ENCODE peak calls at places on chromosomes 4 and X, in nine cellular contexts. One of them, this sample, is unnamed.

GRCh38 chrX:7788334-7788733 is 54.6 kb upstream of the VCX start:
- DNase-seq in A549: no peak
- DNase-seq in sigmoid colon: no peak
- DNase-seq in thoracic aorta: no peak
- DNase-seq in ascending aorta: no peak
- DNase-seq in progenitor cell of endocrine pancreas: no peak
- DNase-seq in pancreas: no peak
- DNase-seq in cardiac fibroblast: no peak
- DNase-seq in choroid plexus epithelial cell: no peak
- DNase-seq in this sample: no peak

GRCh38 chrX:65871671-65872311 is 168.1 kb downstream of the VSIG4 start:
- DNase-seq in sigmoid colon: no peak
- DNase-seq in cardiac fibroblast: peak; percentile 1
- DNase-seq in thoracic aorta: no peak
- DNase-seq in pancreas: no peak
- DNase-seq in choroid plexus epithelial cell: no peak
- DNase-seq in ascending aorta: no peak
- DNase-seq in A549: peak; percentile 67
- DNase-seq in progenitor cell of endocrine pancreas: no peak
- DNase-seq in this sample: no peak

GRCh38 chrX:118554511-118554910 is 58.9 kb downstream of the DOCK11 start:
- DNase-seq in thoracic aorta: no peak
- DNase-seq in sigmoid colon: no peak
- DNase-seq in choroid plexus epithelial cell: no peak
- DNase-seq in cardiac fibroblast: no peak
- DNase-seq in A549: no peak
- DNase-seq in ascending aorta: no peak
- DNase-seq in progenitor cell of endocrine pancreas: no peak
- DNase-seq in pancreas: no peak
- DNase-seq in this sample: no peak

GRCh38 chrX:129823115-129823514 is 20.6 kb downstream of the ZDHHC9 start:
- DNase-seq in ascending aorta: no peak
- DNase-seq in A549: peak; percentile 58
- DNase-seq in pancreas: no peak
- DNase-seq in choroid plexus epithelial cell: peak; percentile 66
- DNase-seq in cardiac fibroblast: peak; percentile 61
- DNase-seq in sigmoid colon: no peak
- DNase-seq in progenitor cell of endocrine pancreas: no peak
- DNase-seq in thoracic aorta: no peak
- DNase-seq in this sample: no peak

GRCh38 chrX:130637591-130637990 is 235.8 kb downstream of the RBMX2 start:
- DNase-seq in choroid plexus epithelial cell: peak; percentile 77
- DNase-seq in pancreas: no peak
- DNase-seq in sigmoid colon: no peak
- DNase-seq in A549: no peak
- DNase-seq in thoracic aorta: no peak
- DNase-seq in cardiac fibroblast: peak; percentile 40
- DNase-seq in progenitor cell of endocrine pancreas: no peak
- DNase-seq in ascending aorta: no peak
- DNase-seq in this sample: no peak

GRCh38 chrX:6679988-6680387 is 145.1 kb upstream of the VCX3A start:
- DNase-seq in progenitor cell of endocrine pancreas: no peak
- DNase-seq in ascending aorta: no peak
- DNase-seq in choroid plexus epithelial cell: no peak
- DNase-seq in cardiac fibroblast: no peak
- DNase-seq in sigmoid colon: no peak
- DNase-seq in pancreas: no peak
- DNase-seq in thoracic aorta: no peak
- DNase-seq in A549: no peak
- DNase-seq in this sample: no peak

GRCh38 chrX:152989292-152989658 is 4.6 kb downstream of the PNMA5 start:
- DNase-seq in ascending aorta: no peak
- DNase-seq in cardiac fibroblast: peak; percentile 27
- DNase-seq in pancreas: no peak
- DNase-seq in progenitor cell of endocrine pancreas: no peak
- DNase-seq in choroid plexus epithelial cell: peak; percentile 45
- DNase-seq in A549: no peak
- DNase-seq in thoracic aorta: no peak
- DNase-seq in sigmoid colon: no peak
- DNase-seq in this sample: no peak

GRCh38 chr4:187603093-187603395 is 392.5 kb upstream of the ZFP42 start:
- DNase-seq in choroid plexus epithelial cell: peak; percentile 48
- DNase-seq in progenitor cell of endocrine pancreas: no peak
- DNase-seq in pancreas: no peak
- DNase-seq in A549: no peak
- DNase-seq in thoracic aorta: no peak
- DNase-seq in cardiac fibroblast: peak; percentile 39
- DNase-seq in ascending aorta: no peak
- DNase-seq in sigmoid colon: no peak
- DNase-seq in this sample: no peak

GRCh38 chrX:47748576-47748975 is 88.1 kb upstream of the ZNF81 start:
- DNase-seq in ascending aorta: no peak
- DNase-seq in thoracic aorta: no peak
- DNase-seq in pancreas: no peak
- DNase-seq in progenitor cell of endocrine pancreas: no peak
- DNase-seq in cardiac fibroblast: peak; percentile 43
- DNase-seq in choroid plexus epithelial cell: peak; percentile 61
- DNase-seq in A549: no peak
- DNase-seq in sigmoid colon: no peak
- DNase-seq in this sample: no peak

GRCh38 chr4:104451573-104451972 is 43.1 kb downstream of the CXXC4 start:
- DNase-seq in choroid plexus epithelial cell: no peak
- DNase-seq in cardiac fibroblast: peak; percentile 4
- DNase-seq in sigmoid colon: no peak
- DNase-seq in thoracic aorta: no peak
- DNase-seq in A549: peak; percentile 2
- DNase-seq in ascending aorta: no peak
- DNase-seq in pancreas: no peak
- DNase-seq in progenitor cell of endocrine pancreas: no peak
- DNase-seq in this sample: no peak

GRCh38 chr4:67918428-67918827 is 34.6 kb upstream of the TMPRSS11D start:
- DNase-seq in pancreas: no peak
- DNase-seq in cardiac fibroblast: no peak
- DNase-seq in progenitor cell of endocrine pancreas: no peak
- DNase-seq in A549: no peak
- DNase-seq in choroid plexus epithelial cell: no peak
- DNase-seq in sigmoid colon: no peak
- DNase-seq in ascending aorta: no peak
- DNase-seq in thoracic aorta: no peak
- DNase-seq in this sample: no peak

GRCh38 chrX:154419688-154420401 is 8.5 kb downstream of the TAFAZZIN start:
- DNase-seq in ascending aorta: no peak
- DNase-seq in cardiac fibroblast: no peak
- DNase-seq in pancreas: no peak
- DNase-seq in progenitor cell of endocrine pancreas: no peak
- DNase-seq in thoracic aorta: no peak
- DNase-seq in sigmoid colon: no peak
- DNase-seq in A549: no peak
- DNase-seq in choroid plexus epithelial cell: no peak
- DNase-seq in this sample: no peak

GRCh38 chr4:104859601-104860000 is 287.1 kb upstream of the TET2 start:
- DNase-seq in pancreas: no peak
- DNase-seq in sigmoid colon: no peak
- DNase-seq in ascending aorta: no peak
- DNase-seq in A549: no peak
- DNase-seq in choroid plexus epithelial cell: no peak
- DNase-seq in progenitor cell of endocrine pancreas: no peak
- DNase-seq in thoracic aorta: no peak
- DNase-seq in cardiac fibroblast: no peak
- DNase-seq in this sample: no peak

GRCh38 chr4:4633431-4633830 is 91.6 kb upstream of the STX18 start:
- DNase-seq in A549: no peak
- DNase-seq in choroid plexus epithelial cell: no peak
- DNase-seq in sigmoid colon: no peak
- DNase-seq in progenitor cell of endocrine pancreas: no peak
- DNase-seq in cardiac fibroblast: no peak
- DNase-seq in ascending aorta: no peak
- DNase-seq in thoracic aorta: no peak
- DNase-seq in pancreas: no peak
- DNase-seq in this sample: no peak

GRCh38 chrX:44708470-44708869 is 135.4 kb upstream of the DUSP21 start:
- DNase-seq in progenitor cell of endocrine pancreas: no peak
- DNase-seq in thoracic aorta: no peak
- DNase-seq in pancreas: no peak
- DNase-seq in sigmoid colon: no peak
- DNase-seq in ascending aorta: no peak
- DNase-seq in cardiac fibroblast: no peak
- DNase-seq in A549: no peak
- DNase-seq in choroid plexus epithelial cell: no peak
- DNase-seq in this sample: no peak

GRCh38 chr4:141686146-141686775 is 49.9 kb downstream of the IL15 start:
- DNase-seq in pancreas: no peak
- DNase-seq in progenitor cell of endocrine pancreas: no peak
- DNase-seq in cardiac fibroblast: peak; percentile 71
- DNase-seq in thoracic aorta: no peak
- DNase-seq in ascending aorta: no peak
- DNase-seq in sigmoid colon: no peak
- DNase-seq in A549: peak; percentile 87
- DNase-seq in choroid plexus epithelial cell: peak; percentile 60
- DNase-seq in this sample: no peak

GRCh38 chr4:13933163-13933562 is 305.6 kb upstream of the BOD1L1 start:
- DNase-seq in choroid plexus epithelial cell: peak; percentile 43
- DNase-seq in progenitor cell of endocrine pancreas: no peak
- DNase-seq in cardiac fibroblast: peak; percentile 57
- DNase-seq in sigmoid colon: no peak
- DNase-seq in ascending aorta: no peak
- DNase-seq in pancreas: no peak
- DNase-seq in thoracic aorta: no peak
- DNase-seq in A549: no peak
- DNase-seq in this sample: no peak

GRCh38 chr4:6198768-6199343 is 1.5 kb downstream of the JAKMIP1 start:
- DNase-seq in ascending aorta: peak; percentile 52
- DNase-seq in thoracic aorta: no peak
- DNase-seq in progenitor cell of endocrine pancreas: no peak
- DNase-seq in choroid plexus epithelial cell: no peak
- DNase-seq in pancreas: no peak
- DNase-seq in cardiac fibroblast: peak; percentile 7
- DNase-seq in sigmoid colon: peak; percentile 54
- DNase-seq in A549: peak; percentile 9
- DNase-seq in this sample: no peak

GRCh38 chrX:122363112-122363511 is 821.0 kb upstream of the GRIA3 start:
- DNase-seq in pancreas: no peak
- DNase-seq in cardiac fibroblast: no peak
- DNase-seq in progenitor cell of endocrine pancreas: no peak
- DNase-seq in choroid plexus epithelial cell: no peak
- DNase-seq in A549: no peak
- DNase-seq in sigmoid colon: no peak
- DNase-seq in thoracic aorta: no peak
- DNase-seq in ascending aorta: no peak
- DNase-seq in this sample: no peak

GRCh38 chrX:133922390-133922772 is 63.0 kb downstream of the GPC3 start:
- DNase-seq in pancreas: no peak
- DNase-seq in choroid plexus epithelial cell: no peak
- DNase-seq in cardiac fibroblast: no peak
- DNase-seq in progenitor cell of endocrine pancreas: no peak
- DNase-seq in ascending aorta: no peak
- DNase-seq in sigmoid colon: no peak
- DNase-seq in A549: no peak
- DNase-seq in thoracic aorta: no peak
- DNase-seq in this sample: no peak

GRCh38 chr4:81807927-81808672 is 336.4 kb upstream of the RASGEF1B start:
- DNase-seq in progenitor cell of endocrine pancreas: no peak
- DNase-seq in sigmoid colon: no peak
- DNase-seq in ascending aorta: no peak
- DNase-seq in choroid plexus epithelial cell: no peak
- DNase-seq in thoracic aorta: no peak
- DNase-seq in A549: no peak
- DNase-seq in pancreas: peak; percentile 61
- DNase-seq in cardiac fibroblast: peak; percentile 73
- DNase-seq in this sample: no peak

GRCh38 chrX:148856505-148856904 is 356.1 kb downstream of the AFF2 start:
- DNase-seq in choroid plexus epithelial cell: no peak
- DNase-seq in A549: no peak
- DNase-seq in cardiac fibroblast: no peak
- DNase-seq in pancreas: no peak
- DNase-seq in ascending aorta: no peak
- DNase-seq in sigmoid colon: no peak
- DNase-seq in thoracic aorta: no peak
- DNase-seq in progenitor cell of endocrine pancreas: no peak
- DNase-seq in this sample: no peak

GRCh38 chr4:139556071-139556734 is at the start of gene SETD7:
- DNase-seq in progenitor cell of endocrine pancreas: no peak
- DNase-seq in sigmoid colon: peak; percentile 90
- DNase-seq in ascending aorta: peak; percentile 87
- DNase-seq in choroid plexus epithelial cell: peak; percentile 83
- DNase-seq in cardiac fibroblast: peak; percentile 86
- DNase-seq in A549: peak; percentile 77
- DNase-seq in thoracic aorta: peak; percentile 18
- DNase-seq in pancreas: peak; percentile 86
- DNase-seq in this sample: peak; percentile 44
- TF ChIP-seq CTCF in progenitor cell of endocrine pancreas: no peak
- TF ChIP-seq CTCF in sigmoid colon: no peak
- TF ChIP-seq CTCF in ascending aorta: peak; percentile 5
- TF ChIP-seq CTCF in choroid plexus epithelial cell: peak; percentile 22
- TF ChIP-seq CTCF in cardiac fibroblast: no peak
- TF ChIP-seq CTCF in A549: no peak
- TF ChIP-seq CTCF in thoracic aorta: no peak
- TF ChIP-seq CTCF in pancreas: no peak
- TF ChIP-seq CTCF in this sample: no peak

DNA sequence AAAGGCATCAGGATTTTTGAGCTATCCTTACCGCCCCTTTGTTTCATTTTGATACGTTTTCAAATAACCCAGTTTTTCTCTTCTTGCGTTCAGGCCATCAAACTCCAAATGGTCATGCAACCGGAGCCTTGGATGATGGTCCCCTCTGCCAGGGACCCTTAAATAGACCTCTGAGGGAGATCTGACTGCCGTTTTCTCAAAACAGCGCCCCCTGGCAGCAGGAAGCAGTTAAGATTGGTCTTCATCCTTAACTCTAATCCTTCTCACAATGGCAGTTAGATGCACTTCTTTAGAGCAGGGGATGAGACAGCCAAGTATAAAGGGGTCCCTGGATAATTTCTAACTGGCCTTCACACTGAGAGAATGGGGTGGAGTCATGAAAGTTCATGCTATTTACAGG is 525.0 kb upstream of the SPANXN1 start:
- DNase-seq in ascending aorta: no peak
- DNase-seq in sigmoid colon: no peak
- DNase-seq in cardiac fibroblast: no peak
- DNase-seq in choroid plexus epithelial cell: no peak
- DNase-seq in progenitor cell of endocrine pancreas: no peak
- DNase-seq in thoracic aorta: no peak
- DNase-seq in A549: no peak
- DNase-seq in pancreas: no peak
- DNase-seq in this sample: no peak
- TF ChIP-seq CTCF in ascending aorta: no peak
- TF ChIP-seq CTCF in sigmoid colon: no peak
- TF ChIP-seq CTCF in cardiac fibroblast: no peak
- TF ChIP-seq CTCF in choroid plexus epithelial cell: no peak
- TF ChIP-seq CTCF in progenitor cell of endocrine pancreas: no peak
- TF ChIP-seq CTCF in thoracic aorta: no peak
- TF ChIP-seq CTCF in A549: no peak
- TF ChIP-seq CTCF in pancreas: no peak
- TF ChIP-seq CTCF in this sample: peak; percentile 21

GRCh38 chr4:180832086-180832485 is 1411.1 kb upstream of the TENM3 start:
- DNase-seq in A549: peak; percentile 2
- DNase-seq in thoracic aorta: no peak
- DNase-seq in choroid plexus epithelial cell: no peak
- DNase-seq in progenitor cell of endocrine pancreas: no peak
- DNase-seq in sigmoid colon: no peak
- DNase-seq in pancreas: no peak
- DNase-seq in cardiac fibroblast: no peak
- DNase-seq in ascending aorta: no peak
- DNase-seq in this sample: no peak
- TF ChIP-seq CTCF in A549: no peak
- TF ChIP-seq CTCF in thoracic aorta: no peak
- TF ChIP-seq CTCF in choroid plexus epithelial cell: peak; percentile 28
- TF ChIP-seq CTCF in progenitor cell of endocrine pancreas: peak; percentile 37
- TF ChIP-seq CTCF in sigmoid colon: no peak
- TF ChIP-seq CTCF in pancreas: no peak
- TF ChIP-seq CTCF in cardiac fibroblast: no peak
- TF ChIP-seq CTCF in ascending aorta: no peak
- TF ChIP-seq CTCF in this sample: no peak

GRCh38 chr4:25440478-25441030 is 63.5 kb downstream of the ANAPC4 start:
- DNase-seq in choroid plexus epithelial cell: peak; percentile 60
- DNase-seq in sigmoid colon: no peak
- DNase-seq in thoracic aorta: no peak
- DNase-seq in A549: no peak
- DNase-seq in pancreas: peak; percentile 62
- DNase-seq in ascending aorta: peak; percentile 61
- DNase-seq in cardiac fibroblast: peak; percentile 91
- DNase-seq in progenitor cell of endocrine pancreas: no peak
- DNase-seq in this sample: no peak
- TF ChIP-seq CTCF in choroid plexus epithelial cell: no peak
- TF ChIP-seq CTCF in sigmoid colon: no peak
- TF ChIP-seq CTCF in thoracic aorta: no peak
- TF ChIP-seq CTCF in A549: no peak
- TF ChIP-seq CTCF in pancreas: no peak
- TF ChIP-seq CTCF in ascending aorta: no peak
- TF ChIP-seq CTCF in cardiac fibroblast: no peak
- TF ChIP-seq CTCF in progenitor cell of endocrine pancreas: no peak
- TF ChIP-seq CTCF in this sample: no peak

This sample was measured in mesothelial cell of epicardium.